ENCODE peak calls at places on chromosome X, in six cellular contexts. M is cardiac muscle cell; S is activated CD4-positive, alpha-beta T cell treated with anti-CD3 and anti-CD28 coated beads, Interleukin-2, amount 10 ng/mL, durations not matched to agents 7 days and 5 days; L is NCI-H226; I is ELF-1; R is foreskin keratinocyte. H is an unnamed sample.

GRCh38 chrX:133989993-133990392 is 4.6 kb upstream of the GPC3 start:
- DNase-seq in S (no peak), R (no peak), M (no peak), I (no peak), L (no peak), H (no peak)

GRCh38 chrX:101108293-101108692 is 10.3 kb downstream of the CENPI start:
- DNase-seq in R (no peak), S (no peak), L (no peak), I (no peak), M (peak; percentile 34), H (no peak)

GRCh38 chrX:11787564-11787963 is 29.5 kb downstream of the MSL3 start:
- DNase-seq in L (no peak), M (peak; percentile 74), R (no peak), I (peak; percentile 96), S (peak; percentile 75), H (peak; percentile 70)

GRCh38 chrX:45347877-45348675 is 147.4 kb upstream of the DIPK2B start:
- DNase-seq in L (no peak), S (no peak), I (no peak), M (no peak), R (no peak), H (no peak)

GRCh38 chrX:151871244-151871643 is 41.4 kb upstream of the MAGEA4 start:
- DNase-seq in M (peak; percentile 89), I (no peak), L (peak; percentile 82), S (no peak), R (peak; percentile 55), H (no peak)

GRCh38 chrX:94178145-94178790 is 504.3 kb downstream of the FAM133A start:
- DNase-seq in L (no peak), I (no peak), S (no peak), M (no peak), R (peak; percentile 54), H (no peak)

GRCh38 chrX:123920065-123920785 is 41.3 kb upstream of the STAG2 start:
- DNase-seq in L (peak; percentile 60), M (peak; percentile 69), S (no peak), I (no peak), R (peak; percentile 51), H (no peak)

GRCh38 chrX:129512409-129512808 is 10.9 kb downstream of the SMARCA1 start:
- DNase-seq in R (no peak), L (no peak), M (no peak), I (no peak), S (no peak), H (no peak)

GRCh38 chrX:3743821-3744439 is 30.5 kb upstream of the PRKX start:
- DNase-seq in M (no peak), S (peak; percentile 46), I (no peak), R (no peak), L (no peak), H (peak; percentile 75)

GRCh38 chrX:136405126-136405525 is 82.6 kb upstream of the BRS3 start:
- DNase-seq in L (no peak), R (no peak), S (no peak), M (no peak), I (no peak), H (no peak)

GRCh38 chrX:18146954-18147353 is 73.7 kb downstream of the BEND2 start:
- DNase-seq in M (peak; percentile 5), I (peak; percentile 50), R (no peak), S (peak; percentile 12), L (no peak), H (peak; percentile 16)

GRCh38 chrX:37921758-37922157 is 74.4 kb upstream of the DYNLT3 start:
- DNase-seq in L (no peak), M (no peak), I (no peak), S (no peak), R (peak; percentile 57), H (no peak)

GRCh38 chrX:68833855-68834331 is 5.1 kb downstream of the EFNB1 start:
- DNase-seq in R (peak; percentile 77), M (no peak), S (no peak), I (peak; percentile 2), L (no peak), H (no peak)

GRCh38 chrX:19723427-19723826 is 164.0 kb downstream of the SH3KBP1 start:
- DNase-seq in M (no peak), S (no peak), L (no peak), R (no peak), I (no peak), H (no peak)